ENCODE peak calls at places on chromosome 6, in six cellular contexts. H, D, W, P, V and C are unnamed samples.

GRCh38 chr6:6587696-6588063 is 840 bp upstream of the LY86 start:
- DNase-seq in H (no peak), D (no peak), W (peak; percentile 32), P (no peak), V (no peak), C (no peak)

GRCh38 chr6:79913369-79913768 is 34.0 kb downstream of the ELOVL4 start:
- DNase-seq in H (no peak), D (no peak), W (no peak), P (no peak), V (peak; percentile 33), C (no peak)

GRCh38 chr6:167980911-167981310 is 16.6 kb upstream of the KIF25 start:
- DNase-seq in H (no peak), D (no peak), W (no peak), P (no peak), V (no peak), C (no peak)

GRCh38 chr6:100553243-100553642 is 88.5 kb upstream of the SIM1 start:
- DNase-seq in H (no peak), D (no peak), W (no peak), P (no peak), V (no peak), C (no peak)

GRCh38 chr6:116268589-116269293 is 11.0 kb downstream of the TSPYL1 start:
- DNase-seq in H (no peak), D (peak; percentile 73), W (peak; percentile 77), P (no peak), V (no peak), C (peak; percentile 45)

GRCh38 chr6:138546733-138547185 is 47.5 kb upstream of the NHSL1 start:
- DNase-seq in H (no peak), D (no peak), W (no peak), P (no peak), V (no peak), C (peak; percentile 45)

GRCh38 chr6:82144007-82144851 is 103.3 kb downstream of the IBTK start:
- DNase-seq in H (no peak), D (peak; percentile 88), W (no peak), P (no peak), V (no peak), C (no peak)

GRCh38 chr6:169162968-169163903 is 90.4 kb downstream of the THBS2 start:
- DNase-seq in H (no peak), D (peak; percentile 66), W (no peak), P (no peak), V (no peak), C (no peak)

GRCh38 chr6:163996491-163996890 is 582.0 kb downstream of the QKI start:
- DNase-seq in H (no peak), D (no peak), W (no peak), P (no peak), V (no peak), C (no peak)

GRCh38 chr6:157227202-157228166 is 95.8 kb downstream of the TMEM242 start:
- DNase-seq in H (no peak), D (no peak), W (peak; percentile 27), P (no peak), V (no peak), C (peak; percentile 75)

GRCh38 chr6:136783495-136784270 is 8.6 kb downstream of the MAP3K5 start:
- DNase-seq in H (no peak), D (no peak), W (peak; percentile 84), P (no peak), V (peak; percentile 54), C (peak; percentile 41)

GRCh38 chr6:72554203-72554564 is 67.7 kb upstream of the KCNQ5 start:
- DNase-seq in H (no peak), D (peak; percentile 25), W (no peak), P (no peak), V (no peak), C (no peak)
- H3K4me3 ChIP-seq in H (no peak overlapping the region), D (no peak overlapping the region), W (no peak overlapping the region), P (no peak overlapping the region), V (no peak overlapping the region), C (no peak overlapping the region)

GRCh38 chr6:53394704-53395103 is 46.0 kb upstream of the ELOVL5 start:
- DNase-seq in H (no peak), D (no peak), W (no peak), P (no peak), V (no peak), C (no peak)
- H3K9me3 ChIP-seq in H (no peaks in the 10 kb centered on the region), D (no peaks in the 10 kb centered on the region), W (no peaks in the 10 kb centered on the region), P (no peaks in the 10 kb centered on the region), V (no peaks in the 10 kb centered on the region), C (no peaks in the 10 kb centered on the region)

GRCh38 chr6:4776493-4776966 is 326 bp downstream of the CDYL start:
- DNase-seq in H (peak; percentile 38), D (no peak), W (peak; percentile 66), P (no peak), V (peak; percentile 39), C (no peak)

GRCh38 chr6:4775591-4776492 is at the start of gene CDYL:
- DNase-seq in H (peak; percentile 89), D (peak; percentile 87), W (peak; percentile 92), P (peak; percentile 84), V (peak; percentile 87), C (peak; percentile 88)

GRCh38 chr6:4780360-4780812 is 4.2 kb downstream of the CDYL start:
- DNase-seq in H (no peak), D (peak; percentile 15), W (no peak), P (no peak), V (peak; percentile 50), C (no peak)

GRCh38 chr6:4776967-4777925 is 1.0 kb downstream of the CDYL start:
- DNase-seq in H (no peak), D (peak; percentile 26), W (peak; percentile 72), P (peak; percentile 5), V (peak; percentile 47), C (peak; percentile 15)

DNA sequence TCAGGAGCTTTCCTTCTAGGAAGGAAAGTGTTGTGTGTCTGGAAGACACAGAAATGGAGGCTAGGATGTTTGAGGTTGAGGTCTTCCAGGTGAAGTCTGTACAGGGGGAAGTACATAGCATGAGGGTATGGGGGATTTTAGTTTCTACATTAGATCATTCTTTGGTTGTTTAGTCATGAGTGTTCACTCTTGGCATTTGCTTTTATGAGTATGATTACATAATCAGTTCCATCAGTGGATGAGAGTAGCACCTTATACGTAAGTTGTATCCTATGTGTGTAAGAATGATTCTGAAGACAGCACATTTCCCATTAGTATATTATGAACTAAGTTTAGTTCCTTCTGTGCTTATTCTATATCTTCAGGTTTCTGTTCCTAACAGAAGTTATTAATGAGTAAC is 1.9 kb downstream of the CDYL start:
- DNase-seq in H (no peak), D (peak; percentile 14), W (peak; percentile 10), P (no peak), V (no peak), C (no peak)
- H3K4me3 ChIP-seq in H (no peak overlapping the region), D (peak overlapping the region; percentile 72), W (peak overlapping the region; percentile 74), P (no peak overlapping the region), V (peak overlapping the region; percentile 59), C (peak overlapping the region; percentile 85)

GRCh38 chr6:30282522-30282921 is 44.2 kb upstream of the TRIM39 start:
- DNase-seq in H (no peak), D (no peak), W (no peak), P (no peak), V (no peak), C (no peak)
- H3K9me3 ChIP-seq in H (peaks cover 67% of the 10 kb centered on the region), D (peaks cover 78% of the 10 kb centered on the region), W (peaks cover 55% of the 10 kb centered on the region), P (no peaks in the 10 kb centered on the region), V (peaks cover 20% of the 10 kb centered on the region), C (peaks cover 73% of the 10 kb centered on the region)